ENCODE peak calls at places on chromosome 2, in nine cellular contexts. M is A549; Y is fibroblast of the aortic adventitia; B is psoas muscle; L is CD8-positive, alpha-beta T cell; I is tibial artery; S is fibroblast of lung; F is lower lobe of right lung; H is AG04450. V is an unnamed sample.

GRCh38 chr2:171479154-171479814 is 43.0 kb upstream of the CYBRD1 start:
- DNase-seq in I (no peak), M (no peak), B (no peak), Y (no peak), F (no peak), H (no peak), S (peak; percentile 57), L (no peak), V (no peak)

GRCh38 chr2:131419447-131419846 is 55.5 kb upstream of the RAB6D start:
- DNase-seq in M (no peak), B (no peak), L (no peak), Y (no peak), I (no peak), F (no peak), H (no peak), S (peak; percentile 23), V (no peak)

GRCh38 chr2:118492335-118492734 is 355.1 kb downstream of the EN1 start:
- DNase-seq in F (no peak), H (no peak), I (no peak), S (peak; percentile 20), L (no peak), B (no peak), M (no peak), Y (peak; percentile 41), V (no peak)

GRCh38 chr2:171523969-171524401 is 1.7 kb downstream of the CYBRD1 start:
- DNase-seq in H (no peak), S (peak; percentile 66), F (peak; percentile 57), I (no peak), L (no peak), M (no peak), B (no peak), Y (peak; percentile 73), V (no peak)

GRCh38 chr2:200373973-200374416 is 67.5 kb downstream of the SPATS2L start:
- DNase-seq in I (no peak), B (no peak), F (no peak), L (peak; percentile 21), H (no peak), M (no peak), Y (no peak), S (no peak), V (no peak)

GRCh38 chr2:172287605-172288326 is 139.6 kb upstream of the ITGA6 start:
- DNase-seq in B (no peak), L (no peak), M (no peak), F (no peak), Y (no peak), S (peak; percentile 20), H (no peak), I (no peak), V (no peak)

GRCh38 chr2:23556929-23557328 is 171.9 kb downstream of the KLHL29 start:
- DNase-seq in M (no peak), B (peak; percentile 57), Y (no peak), H (no peak), I (no peak), F (no peak), S (no peak), L (no peak), V (no peak)

GRCh38 chr2:649461-650342 is 27.5 kb downstream of the TMEM18 start:
- DNase-seq in S (no peak), Y (no peak), I (no peak), F (no peak), L (no peak), B (no peak), M (no peak), H (no peak), V (no peak)

GRCh38 chr2:68448671-68449394 is 18.3 kb downstream of the FBXO48 start:
- DNase-seq in H (no peak), I (no peak), M (no peak), F (no peak), L (no peak), B (peak; percentile 61), S (no peak), Y (no peak), V (no peak)

GRCh38 chr2:16204791-16205620 is 264.7 kb downstream of the MYCN start:
- DNase-seq in B (no peak), L (no peak), Y (no peak), M (no peak), S (no peak), I (no peak), F (no peak), H (no peak), V (no peak)

GRCh38 chr2:203352604-203353255 is 24.5 kb downstream of the ABI2 start:
- DNase-seq in F (no peak), H (no peak), Y (no peak), L (no peak), B (no peak), S (no peak), M (no peak), I (no peak), V (no peak)

GRCh38 chr2:42337846-42338566 is 23.0 kb downstream of the COX7A2L start:
- DNase-seq in S (no peak), L (no peak), H (no peak), M (no peak), F (no peak), I (no peak), Y (no peak), B (no peak), V (no peak)

GRCh38 chr2:164015328-164016123 is 279.7 kb upstream of the FIGN start:
- DNase-seq in S (peak; percentile 95), I (no peak), M (no peak), B (no peak), L (no peak), Y (peak; percentile 29), F (no peak), H (no peak), V (no peak)

GRCh38 chr2:165902929-165903328 is 50.6 kb downstream of the TTC21B start:
- DNase-seq in Y (peak; percentile 45), I (no peak), F (no peak), M (no peak), L (no peak), H (no peak), B (no peak), S (peak; percentile 14), V (no peak)

GRCh38 chr2:180385601-180386201 is 378.6 kb upstream of the CWC22 start:
- DNase-seq in S (peak; percentile 94), H (peak; percentile 53), F (no peak), Y (peak; percentile 98), I (no peak), L (no peak), M (no peak), B (no peak), V (no peak)

GRCh38 chr2:240620859-240621258 is 4.4 kb upstream of the GPR35 start:
- DNase-seq in F (peak; percentile 27), Y (no peak), S (no peak), I (no peak), B (peak; percentile 35), H (no peak), M (no peak), L (no peak), V (no peak)

GRCh38 chr2:104852161-104852689 is 1.7 kb upstream of the POU3F3 start:
- DNase-seq in L (no peak), H (no peak), B (no peak), Y (no peak), F (no peak), S (peak; percentile 64), I (no peak), M (no peak), V (no peak)

GRCh38 chr2:100008960-100009359 is 133.4 kb downstream of the AFF3 start:
- DNase-seq in Y (peak; percentile 28), M (no peak), H (no peak), S (peak; percentile 81), B (no peak), L (no peak), I (no peak), F (no peak), V (peak; percentile 80)

GRCh38 chr2:231530099-231531085 is at the start of gene NMUR1:
- DNase-seq in B (peak; percentile 82), M (peak; percentile 48), H (no peak), L (peak; percentile 69), I (peak; percentile 30), F (peak; percentile 79), Y (no peak), S (no peak), V (no peak)
- H3K4me3 ChIP-seq in B (peak within 1 kb of the TSS; percentile 62), M (peak within 1 kb of the TSS; percentile 44), H (peak within 1 kb of the TSS; percentile 13), L (peak within 1 kb of the TSS; percentile 33), I (peak within 1 kb of the TSS; percentile 52), F (peak within 1 kb of the TSS; percentile 60), Y (peak within 1 kb of the TSS; percentile 22), S (no peak within 1 kb of the TSS), V (peak within 1 kb of the TSS; percentile 6)

GRCh38 chr2:219912530-219912929 is 285.1 kb downstream of the SLC4A3 start:
- DNase-seq in Y (peak; percentile 65), L (no peak), S (peak; percentile 75), H (peak; percentile 23), B (no peak), F (no peak), M (no peak), I (no peak), V (peak; percentile 19)
- TF ChIP-seq CTCF in Y (peak; percentile 65), L (no peak), S (peak; percentile 14), H (peak; percentile 63), B (no peak), F (no peak), M (no peak), I (peak; percentile 25), V (peak; percentile 37)

GRCh38 chr2:219253753-219254589 is at the start of gene TUBA4A:
- DNase-seq in L (peak; percentile 89), F (peak; percentile 93), Y (peak; percentile 43), I (peak; percentile 85), S (peak; percentile 52), B (peak; percentile 92), H (no peak), M (peak; percentile 83), V (no peak)

GRCh38 chr2:219252900-219253752 is at the start of gene TUBA4B:
- DNase-seq in H (no peak), Y (no peak), L (no peak), S (peak; percentile 50), I (no peak), B (peak; percentile 93), F (peak; percentile 66), M (peak; percentile 6), V (no peak)

GRCh38 chr2:219251656-219252055 is 1.4 kb upstream of the TUBA4B start:
- DNase-seq in H (no peak), L (no peak), Y (no peak), F (no peak), S (peak; percentile 21), I (no peak), B (no peak), M (no peak), V (no peak)

GRCh38 chr2:219252084-219252483 is 959 bp upstream of the TUBA4B start:
- DNase-seq in M (no peak), Y (no peak), S (no peak), I (no peak), L (no peak), B (no peak), H (no peak), F (no peak), V (no peak)

GRCh38 chr2:219252570-219252899 is 508 bp upstream of the TUBA4B start:
- DNase-seq in F (no peak), L (no peak), B (no peak), Y (no peak), S (no peak), M (peak; percentile 7), I (no peak), H (no peak), V (no peak)
- H3K4me3 ChIP-seq in F (peak overlapping the region; percentile 72), L (peak overlapping the region; percentile 98), B (peak overlapping the region; percentile 75), Y (peak overlapping the region; percentile 70), S (peak overlapping the region; percentile 39), M (peak overlapping the region; percentile 71), I (peak overlapping the region; percentile 86), H (peak overlapping the region; percentile 66), V (peak overlapping the region; percentile 57)

DNA sequence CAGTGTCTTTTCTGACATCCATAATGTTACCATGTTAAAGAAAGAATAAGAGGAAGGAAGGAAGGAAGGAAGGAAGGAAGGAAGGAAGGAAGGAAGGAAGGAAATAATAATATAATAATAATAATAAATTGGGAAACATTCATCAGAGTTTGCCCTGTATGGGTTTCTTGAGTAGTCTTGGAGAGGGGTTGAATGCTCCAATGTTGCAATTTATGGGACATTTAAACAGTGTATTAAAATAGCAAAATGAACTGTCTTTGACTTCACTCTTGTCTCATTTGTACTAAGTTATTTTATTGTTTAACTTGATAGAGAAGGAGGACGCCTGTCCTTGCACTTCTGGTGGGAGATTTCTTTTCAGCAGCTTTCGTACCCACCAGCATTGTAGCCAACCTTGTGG is 277.7 kb downstream of the RNF144A start:
- DNase-seq in L (no peak), M (no peak), B (no peak), I (no peak), Y (no peak), F (no peak), S (no peak), H (no peak), V (no peak)
- TF ChIP-seq CTCF in L (no peak), M (no peak), B (no peak), I (no peak), Y (no peak), F (no peak), S (no peak), H (no peak), V (no peak)